ENCODE peak calls at places on chromosomes 1 and 21, in nine cellular contexts. R is MM.1S, N is mesendoderm, S is SK-N-SH, Y is GM12878, C is psoas muscle, I is PC-3, P is upper lobe of right lung, F is neuronal stem cell. W is an unnamed sample. For H3K36me3 and H3K27me3, the result is how much of the 10 kb centered on the place peaks cover.

GRCh38 chr1:206925116-206925736 is 3.5 kb upstream of the FCMR start:
- DNase-seq in P (peak), R (no peak), C (no peak), F (no peak), S (no peak), N (peak), Y (peak), I (no peak), W (peak)

GRCh38 chr1:10380594-10381275 is 18.1 kb upstream of the PGD start:
- DNase-seq in Y (no peak), C (no peak), F (no peak), N (no peak), I (peak), P (no peak), S (no peak), R (no peak), W (no peak)

GRCh38 chr1:183424691-183425090 is 6.5 kb upstream of the NMNAT2 start:
- DNase-seq in P (no peak), N (no peak), S (no peak), C (no peak), F (no peak), Y (no peak), I (no peak), R (no peak), W (no peak)

GRCh38 chr1:25150998-25151397 is 81.3 kb downstream of the SYF2 start:
- DNase-seq in Y (no peak), S (no peak), F (no peak), P (no peak), I (no peak), R (no peak), N (no peak), C (no peak), W (no peak)

GRCh38 chr1:91958926-91959325 is 9.7 kb downstream of the BRDT start:
- DNase-seq in P (no peak), F (no peak), N (no peak), S (no peak), I (peak), C (no peak), R (no peak), Y (no peak), W (no peak)

GRCh38 chr1:45685308-45686080 is 839 bp downstream of the GPBP1L1 start:
- DNase-seq in Y (no peak), N (peak), I (peak), S (no peak), C (no peak), F (no peak), R (peak), P (no peak), W (no peak)

GRCh38 chr21:28598214-28598613 is 394.5 kb downstream of the LTN1 start:
- DNase-seq in S (no peak), F (no peak), C (no peak), P (no peak), Y (no peak), R (no peak), N (no peak), I (no peak), W (no peak)

GRCh38 chr1:10536133-10536768 is 61.5 kb downstream of the PEX14 start:
- DNase-seq in F (no peak), C (no peak), R (no peak), I (no peak), N (no peak), Y (no peak), S (no peak), P (no peak), W (no peak)

GRCh38 chr1:85570446-85571180 is 9.9 kb upstream of the CCN1 start:
- DNase-seq in F (no peak), N (no peak), R (no peak), S (no peak), P (no peak), I (no peak), C (no peak), Y (no peak), W (no peak)

GRCh38 chr1:202135221-202135721 is 9.3 kb downstream of the ARL8A start:
- DNase-seq in S (peak), C (no peak), Y (no peak), P (no peak), N (peak), F (peak), R (peak), I (peak), W (peak)

GRCh38 chr1:67013573-67013972 is 40.4 kb downstream of the SLC35D1 start:
- DNase-seq in R (peak), Y (no peak), I (peak), C (no peak), N (peak), P (no peak), S (no peak), F (no peak), W (no peak)

DNA sequence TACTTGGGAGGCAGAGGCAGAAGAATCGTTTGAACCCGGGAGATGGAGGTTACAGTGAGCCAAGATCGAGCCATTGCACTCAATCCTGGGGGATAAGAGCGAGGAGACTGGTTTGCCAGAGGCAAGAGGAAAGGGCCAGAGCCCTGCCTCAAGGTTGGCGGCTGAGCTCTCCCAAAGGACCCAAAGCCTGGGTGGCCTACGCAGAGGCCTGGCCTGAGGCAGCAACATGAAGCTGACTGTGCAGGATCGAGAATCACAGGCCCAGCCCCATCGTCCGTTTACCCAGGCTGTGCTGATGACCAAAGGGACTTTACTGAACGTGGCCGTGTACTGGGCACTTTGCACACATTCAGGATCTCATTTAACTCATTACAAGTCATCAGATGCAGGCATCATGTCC is 16.5 kb downstream of the ECE1 start:
- DNase-seq in R (no peak), F (no peak), C (peak), N (no peak), Y (no peak), S (no peak), P (no peak), I (no peak), W (no peak)
- H3K36me3 ChIP-seq in R (under half), F (under half), C (under half), N (under half), Y (under half), S (under half), P (under half), I (under half), W (under half)

GRCh38 chr1:225466848-225467192 is 39.0 kb upstream of the LBR start:
- DNase-seq in I (no peak), N (no peak), C (no peak), S (no peak), P (no peak), Y (no peak), R (no peak), F (no peak), W (no peak)

GRCh38 chr1:225467193-225468020 is 39.6 kb upstream of the LBR start:
- DNase-seq in P (peak), N (no peak), F (no peak), I (no peak), Y (peak), S (no peak), C (peak), R (peak), W (peak)

GRCh38 chr1:225462714-225463574 is 35.1 kb upstream of the LBR start:
- DNase-seq in F (no peak), N (no peak), P (no peak), C (peak), R (no peak), Y (no peak), I (peak), S (peak), W (no peak)

GRCh38 chr1:225465793-225466517 is 38.1 kb upstream of the LBR start:
- DNase-seq in F (no peak), C (peak), S (no peak), Y (no peak), I (no peak), R (no peak), P (no peak), N (no peak), W (no peak)

GRCh38 chr1:225464851-225465792 is 37.3 kb upstream of the LBR start:
- DNase-seq in F (peak), Y (no peak), R (no peak), P (no peak), I (peak), S (no peak), C (peak), N (peak), W (no peak)
- H3K4me3 ChIP-seq in F (peak), Y (no peak), R (no peak), P (no peak), I (no peak), S (no peak), C (no peak), N (no peak), W (no peak)

DNA sequence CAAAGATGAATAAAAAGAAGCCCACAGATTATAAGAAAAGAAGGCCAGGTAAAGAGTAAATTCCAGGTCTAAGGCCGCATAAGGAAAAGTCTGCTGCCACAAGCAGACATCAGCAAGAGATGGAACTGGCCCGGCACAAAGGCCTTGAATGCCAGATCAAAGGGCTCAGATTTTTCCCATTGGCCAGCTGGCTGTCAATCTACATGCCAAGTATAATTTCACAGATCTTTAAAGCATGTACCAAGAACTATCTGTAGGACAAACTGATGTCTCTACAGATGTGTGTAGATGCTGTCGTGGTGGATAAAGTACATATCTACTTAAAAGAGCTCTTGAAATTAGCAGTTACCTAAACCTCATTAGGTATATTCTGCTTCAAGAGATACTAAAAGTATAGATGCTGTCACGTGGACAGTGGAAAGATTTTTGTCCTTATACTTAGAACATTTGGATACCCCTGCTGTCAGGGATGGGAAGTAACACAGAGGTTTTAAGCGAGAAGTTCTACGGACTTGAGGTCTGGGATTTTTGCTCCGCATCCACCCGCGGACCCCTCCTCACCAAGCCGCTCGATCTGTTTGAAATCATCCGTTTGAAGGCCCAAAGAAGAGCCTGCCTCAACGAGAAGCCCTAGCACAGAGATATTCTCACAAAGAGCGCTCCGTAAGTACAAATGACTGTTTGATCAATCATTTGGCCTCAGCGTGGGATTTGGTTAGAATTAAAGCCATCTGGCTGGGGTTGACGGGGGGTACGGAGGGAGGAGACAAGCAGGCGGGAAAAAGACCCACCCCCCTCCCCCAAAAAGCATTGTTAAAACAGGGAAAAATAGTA is 10.0 kb downstream of the GLIS1 start:
- DNase-seq in Y (no peak), S (no peak), I (no peak), P (no peak), R (no peak), F (no peak), N (no peak), C (no peak), W (no peak)
- H3K27me3 ChIP-seq in Y (under half), S (under half), I (under half), P (under half), R (under half), F (under half), N (under half), C (under half), W (under half)

DNA sequence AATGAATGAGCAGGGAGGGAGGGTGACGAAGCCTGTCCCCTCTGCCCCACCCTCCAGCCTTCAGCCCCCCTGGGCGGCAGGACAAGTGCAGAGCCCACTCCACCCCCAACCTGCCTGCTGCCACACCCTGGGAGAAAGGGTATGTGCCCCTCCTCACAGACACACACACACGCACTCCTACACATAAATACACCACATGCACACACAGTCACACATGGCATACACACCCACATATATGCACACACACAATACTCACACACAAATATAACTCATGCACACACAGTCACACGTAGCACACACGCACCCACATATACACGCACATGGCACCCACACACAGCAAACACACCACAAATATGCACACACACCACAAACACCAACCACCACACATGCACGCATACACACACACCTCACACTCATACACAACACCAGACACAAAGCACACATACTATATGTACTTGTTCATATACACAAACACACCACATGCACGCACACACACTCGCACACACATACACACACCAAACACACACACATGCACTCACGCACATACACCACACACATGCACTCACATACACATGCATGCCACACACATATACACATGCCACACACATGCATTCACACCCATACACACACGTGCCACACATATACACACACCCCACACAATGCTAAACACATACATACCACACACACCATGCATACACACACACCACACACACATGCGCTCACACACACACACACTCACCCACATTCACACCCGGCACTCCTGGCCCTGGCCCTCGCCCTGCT is 16.4 kb downstream of the ITGB2 start:
- DNase-seq in N (no peak), R (no peak), F (no peak), C (no peak), I (no peak), S (no peak), P (no peak), Y (no peak), W (no peak)
- H3K36me3 ChIP-seq in N (under half), R (under half), F (under half), C (under half), I (under half), S (under half), P (under half), Y (under half), W (under half)

GRCh38 chr1:70656371-70656770 is 245.3 kb downstream of the CTH start:
- DNase-seq in N (no peak), S (peak), F (no peak), P (no peak), I (no peak), R (no peak), C (no peak), Y (no peak), W (no peak)

DNA sequence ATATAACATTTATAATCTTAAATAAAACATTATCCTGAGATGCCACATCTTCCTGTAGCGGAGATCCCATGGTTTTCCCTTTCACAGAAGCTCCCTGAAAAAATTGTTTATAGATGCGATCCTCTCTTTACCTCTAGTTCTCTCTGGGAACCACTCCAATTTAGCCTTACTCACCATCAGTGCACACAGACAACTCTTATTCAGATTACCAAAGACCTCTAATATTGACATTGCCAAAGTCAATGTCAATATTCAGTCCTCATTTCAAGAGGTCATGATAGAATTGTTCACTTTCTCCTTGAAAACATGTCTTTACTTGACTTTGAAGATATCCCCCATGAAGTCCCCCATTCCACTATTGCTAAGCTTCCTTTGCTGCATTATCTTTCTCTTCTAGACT is 248.8 kb downstream of the CTH start:
- DNase-seq in P (no peak), Y (no peak), R (no peak), N (no peak), S (no peak), C (no peak), I (no peak), F (no peak), W (no peak)
- H3K4me3 ChIP-seq in P (no peak), Y (no peak), R (no peak), N (no peak), S (no peak), C (no peak), I (no peak), F (no peak), W (no peak)

DNA sequence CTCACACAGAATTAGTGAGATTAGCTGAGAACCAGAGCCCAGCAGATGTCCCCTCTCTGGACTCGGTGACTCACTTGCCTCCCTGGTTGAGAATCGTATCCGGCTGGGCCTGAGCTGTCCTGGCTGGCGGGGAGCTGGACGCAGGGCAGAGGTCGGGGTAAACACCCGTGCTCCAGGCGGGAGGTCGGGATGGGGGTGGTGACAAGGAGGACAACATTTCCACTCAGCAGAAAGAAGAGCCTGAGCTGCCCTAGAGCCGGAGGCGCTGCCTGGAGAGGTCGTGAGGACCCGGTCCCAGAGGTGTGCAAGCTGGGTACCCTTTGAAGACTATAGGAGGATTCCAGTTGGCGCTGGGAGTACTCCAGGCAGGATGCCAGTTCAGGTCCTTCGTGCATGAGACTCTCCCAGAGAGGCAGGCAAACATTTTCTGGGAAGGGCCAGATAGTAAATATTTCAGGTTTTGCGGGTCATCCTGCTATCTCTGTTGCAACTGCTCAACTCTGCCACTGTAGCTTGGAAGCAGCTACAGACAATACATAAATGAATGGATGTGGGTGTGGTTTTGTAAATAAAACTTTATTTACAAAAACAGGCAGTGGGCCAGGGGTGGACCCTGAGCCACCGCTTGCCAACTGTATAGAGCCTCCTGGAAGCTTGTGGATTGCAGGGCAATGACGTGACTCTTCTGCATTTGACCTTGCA is 116.8 kb upstream of the WNT4 start:
- DNase-seq in S (no peak), I (peak), R (no peak), F (no peak), N (no peak), C (no peak), Y (no peak), P (peak), W (peak)
- H3K27me3 ChIP-seq in S (under half), I (under half), R (half or more), F (half or more), N (under half), C (under half), Y (under half), P (under half), W (under half)

GRCh38 chr1:247334378-247335133 is 2.9 kb upstream of the ZNF496 start:
- DNase-seq in Y (no peak), P (no peak), C (no peak), N (no peak), F (no peak), I (no peak), R (no peak), S (peak), W (no peak)
- H3K36me3 ChIP-seq in Y (under half), P (under half), C (under half), N (under half), F (half or more), I (under half), R (under half), S (under half), W (under half)